ENCODE peak calls at places on chromosome 3, in seven cellular contexts. U is AG10803, E is hepatocyte, W is fibroblast of mammary gland, Y is OCI-LY7, L is fibroblast of lung, Z is A549. R is an unnamed sample.

GRCh38 chr3:149969110-149969944 is 1.4 kb downstream of the PFN2 start:
- DNase-seq in U (peak; percentile 90), E (peak; percentile 83), W (peak; percentile 82), Y (no peak), L (peak; percentile 86), Z (peak; percentile 42), R (peak; percentile 88)

GRCh38 chr3:141699349-141699748 is 38.7 kb upstream of the RNF7 start:
- DNase-seq in U (no peak), E (no peak), W (no peak), Y (no peak), L (no peak), Z (no peak), R (no peak)

GRCh38 chr3:43181202-43181910 is 75.5 kb upstream of the POMGNT2 start:
- DNase-seq in U (no peak), E (no peak), W (no peak), Y (no peak), L (no peak), Z (no peak), R (no peak)

GRCh38 chr3:127207727-127208482 is 15.0 kb downstream of the PRR23E start:
- DNase-seq in U (no peak), E (no peak), W (no peak), Y (no peak), L (no peak), Z (no peak), R (no peak)

GRCh38 chr3:56981445-56982230 is 78.8 kb upstream of the SPATA12 start:
- DNase-seq in U (no peak), E (no peak), W (no peak), Y (no peak), L (no peak), Z (no peak), R (no peak)

GRCh38 chr3:126102011-126102410 is 18.1 kb upstream of the SLC41A3 start:
- DNase-seq in U (no peak), E (no peak), W (no peak), Y (no peak), L (no peak), Z (no peak), R (no peak)

GRCh38 chr3:162770556-162770955 is 1273.9 kb downstream of the OTOL1 start:
- DNase-seq in U (no peak), E (no peak), W (peak; percentile 35), Y (no peak), L (peak; percentile 28), Z (no peak), R (peak; percentile 5)

GRCh38 chr3:17055374-17056276 is 170.9 kb downstream of the PLCL2 start:
- DNase-seq in U (peak; percentile 93), E (no peak), W (peak; percentile 94), Y (no peak), L (peak; percentile 32), Z (no peak), R (peak; percentile 86)

GRCh38 chr3:158802399-158803023 is 657 bp downstream of the MFSD1 start:
- DNase-seq in U (peak; percentile 40), E (peak; percentile 46), W (peak; percentile 21), Y (peak; percentile 50), L (no peak), Z (no peak), R (no peak)

GRCh38 chr3:99845335-99845734 is 27.7 kb downstream of the CMSS1 start:
- DNase-seq in U (no peak), E (no peak), W (no peak), Y (no peak), L (no peak), Z (no peak), R (no peak)

GRCh38 chr3:184338538-184338945 is 1.1 kb downstream of the FAM131A start:
- DNase-seq in U (peak; percentile 35), E (peak; percentile 85), W (peak; percentile 91), Y (no peak), L (peak; percentile 83), Z (no peak), R (peak; percentile 91)

GRCh38 chr3:184337981-184338380 is 581 bp downstream of the FAM131A start:
- DNase-seq in U (no peak), E (no peak), W (no peak), Y (no peak), L (no peak), Z (no peak), R (no peak)

GRCh38 chr3:184336484-184337230 is 743 bp upstream of the FAM131A start:
- DNase-seq in U (peak; percentile 70), E (peak; percentile 75), W (peak; percentile 83), Y (peak; percentile 17), L (peak; percentile 75), Z (no peak), R (peak; percentile 72)

GRCh38 chr3:184337315-184337714 is at the start of gene FAM131A:
- DNase-seq in U (peak; percentile 50), E (no peak), W (peak; percentile 60), Y (no peak), L (peak; percentile 43), Z (no peak), R (peak; percentile 79)

DNA sequence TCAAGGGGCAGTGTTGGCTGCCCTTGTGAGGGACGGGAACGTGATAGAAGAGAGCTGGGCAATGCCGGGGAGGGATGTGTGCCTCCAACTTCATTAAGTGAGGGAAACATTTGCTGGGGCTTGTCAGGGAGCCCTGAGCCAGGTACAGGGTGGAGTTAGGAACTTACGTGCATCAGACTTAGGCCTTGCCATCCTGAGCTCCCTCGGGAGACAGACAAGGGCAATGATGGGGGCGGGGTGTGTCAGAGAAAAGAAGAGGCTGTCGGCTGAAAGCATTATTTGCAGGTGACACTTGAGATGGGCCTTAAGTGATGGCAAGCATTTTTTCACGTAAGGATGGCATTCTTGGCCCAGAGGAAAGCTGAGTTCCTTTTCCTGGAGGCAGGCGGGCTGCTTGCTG is 1.6 kb downstream of the FAM131A start:
- DNase-seq in U (no peak), E (no peak), W (no peak), Y (no peak), L (no peak), Z (no peak), R (no peak)
- H3K4me3 ChIP-seq in U (no peak overlapping the region), E (no peak overlapping the region), W (peak overlapping the region; percentile 50), Y (no peak overlapping the region), L (no peak overlapping the region), Z (no peak overlapping the region), R (peak overlapping the region; percentile 30)

GRCh38 chr3:50297896-50298725 is 1.1 kb downstream of the HYAL3 start:
- DNase-seq in U (no peak), E (no peak), W (no peak), Y (no peak), L (no peak), Z (peak; percentile 32), R (no peak)
- TF ChIP-seq CTCF in U (peak; percentile 36), E (no peak), W (peak; percentile 21), Y (no peak), L (no peak), Z (no peak), R (peak; percentile 31)

GRCh38 chr3:11095932-11096265 is 58.4 kb upstream of the HRH1 start:
- DNase-seq in U (no peak), E (no peak), W (no peak), Y (no peak), L (peak; percentile 43), Z (no peak), R (peak; percentile 45)
- H3K4me3 ChIP-seq in U (no peak overlapping the region), E (no peak overlapping the region), W (peak overlapping the region; percentile 46), Y (no peak overlapping the region), L (no peak overlapping the region), Z (no peak overlapping the region), R (no peak overlapping the region)

GRCh38 chr3:123084192-123084591 is 17.4 kb downstream of the PDIA5 start:
- DNase-seq in U (no peak), E (no peak), W (no peak), Y (no peak), L (no peak), Z (no peak), R (no peak)
- TF ChIP-seq CTCF in U (no peak), E (no peak), W (no peak), Y (no peak), L (no peak), Z (no peak), R (no peak)

GRCh38 chr3:195105389-195105788 is 165.6 kb downstream of the XXYLT1 start:
- DNase-seq in U (no peak), E (peak; percentile 48), W (no peak), Y (no peak), L (no peak), Z (no peak), R (no peak)

GRCh38 chr3:195107593-195107992 is 163.4 kb downstream of the XXYLT1 start:
- DNase-seq in U (no peak), E (no peak), W (no peak), Y (no peak), L (no peak), Z (no peak), R (no peak)

GRCh38 chr3:195104340-195104739 is 166.6 kb downstream of the XXYLT1 start:
- DNase-seq in U (no peak), E (no peak), W (no peak), Y (no peak), L (no peak), Z (no peak), R (no peak)

GRCh38 chr3:195105841-195106417 is 165.0 kb downstream of the XXYLT1 start:
- DNase-seq in U (no peak), E (no peak), W (no peak), Y (no peak), L (no peak), Z (no peak), R (no peak)

DNA sequence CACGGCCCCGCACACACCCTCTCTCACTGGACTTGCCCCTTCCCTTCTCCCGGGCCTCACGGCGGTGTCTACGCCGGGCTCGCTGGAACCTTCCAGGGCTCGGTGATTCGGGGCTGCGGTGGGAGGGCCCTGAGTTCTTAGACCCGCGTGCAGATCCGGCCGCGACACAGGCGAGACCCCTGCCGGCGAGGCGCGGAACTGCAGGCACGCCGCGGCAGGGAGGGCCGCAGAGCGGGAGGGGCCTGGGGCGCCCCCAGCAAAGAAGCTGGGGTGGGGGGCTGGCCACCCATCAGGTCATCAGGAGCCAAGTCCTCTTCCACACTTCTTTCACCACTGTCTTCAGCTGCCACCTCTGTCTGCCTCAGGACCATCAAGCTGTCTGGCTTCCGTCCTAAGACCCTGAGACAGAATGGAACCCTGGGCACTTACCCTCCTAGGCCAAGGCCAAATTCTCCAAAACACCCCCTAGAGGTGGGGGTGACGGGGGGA is 164.5 kb downstream of the XXYLT1 start:
- DNase-seq in U (peak; percentile 56), E (peak; percentile 82), W (peak; percentile 53), Y (peak; percentile 69), L (peak; percentile 61), Z (peak; percentile 39), R (peak; percentile 76)
- H3K4me3 ChIP-seq in U (peak overlapping the region; percentile 30), E (no peak overlapping the region), W (peak overlapping the region; percentile 33), Y (no peak overlapping the region), L (no peak overlapping the region), Z (no peak overlapping the region), R (no peak overlapping the region)

GRCh38 chr3:41794748-41795589 is 166.9 kb downstream of the ULK4 start:
- DNase-seq in U (no peak), E (no peak), W (no peak), Y (no peak), L (no peak), Z (no peak), R (no peak)

GRCh38 chr3:41792806-41793205 is 169.1 kb downstream of the ULK4 start:
- DNase-seq in U (no peak), E (no peak), W (no peak), Y (no peak), L (no peak), Z (no peak), R (no peak)
- TF ChIP-seq CTCF in U (no peak), E (no peak), W (no peak), Y (no peak), L (no peak), Z (no peak), R (no peak)